ENCODE peak calls at places on chromosomes 7 and 10, in seven cellular contexts. L is mesenchymal stem cell, R is neuronal stem cell, A is H9, Z is IMR-90, J is trophoblast cell, Q is H1. M is an unnamed sample.

GRCh38 chr7:2567663-2568238 is 9.0 kb downstream of the IQCE start:
- DNase-seq in L (peak), R (no peak), A (peak), Z (peak), J (peak), Q (peak), M (peak)

GRCh38 chr10:98088186-98088971 is 46.1 kb upstream of the R3HCC1L start:
- DNase-seq in L (no peak), R (no peak), A (no peak), Z (no peak), J (no peak), Q (no peak), M (no peak)

GRCh38 chr10:121216721-121217181 is 365.6 kb downstream of the WDR11 start:
- DNase-seq in L (no peak), R (no peak), A (no peak), Z (no peak), J (no peak), Q (no peak), M (no peak)

GRCh38 chr7:112869111-112869774 is 79.0 kb upstream of the TMEM168 start:
- DNase-seq in L (peak), R (peak), A (peak), Z (peak), J (peak), Q (peak), M (peak)

GRCh38 chr10:122657255-122657654 is 42.4 kb downstream of the C10orf120 start:
- DNase-seq in L (no peak), R (no peak), A (no peak), Z (no peak), J (no peak), Q (no peak), M (no peak)

GRCh38 chr7:20561466-20561865 is 54.0 kb upstream of the ABCB5 start:
- DNase-seq in L (no peak), R (no peak), A (no peak), Z (no peak), J (peak), Q (no peak), M (peak)

GRCh38 chr10:102813734-102814455 is 23.3 kb downstream of the CYP17A1 start:
- DNase-seq in L (no peak), R (no peak), A (no peak), Z (peak), J (peak), Q (no peak), M (no peak)

GRCh38 chr10:26555719-26556368 is 117.7 kb downstream of the APBB1IP start:
- DNase-seq in L (no peak), R (no peak), A (no peak), Z (no peak), J (peak), Q (no peak), M (no peak)

GRCh38 chr10:121741246-121741645 is 143.0 kb upstream of the FGFR2 start:
- DNase-seq in L (no peak), R (no peak), A (no peak), Z (peak), J (no peak), Q (no peak), M (no peak)

GRCh38 chr10:24207781-24208611 is 942 bp upstream of the KIAA1217 start:
- DNase-seq in L (peak), R (peak), A (no peak), Z (no peak), J (peak), Q (no peak), M (peak)

GRCh38 chr7:42774436-42774835 is 137.4 kb downstream of the C7orf25 start:
- DNase-seq in L (no peak), R (no peak), A (no peak), Z (no peak), J (no peak), Q (no peak), M (no peak)

GRCh38 chr7:96273716-96274115 is 48.2 kb downstream of the SLC25A13 start:
- DNase-seq in L (no peak), R (no peak), A (no peak), Z (no peak), J (no peak), Q (no peak), M (no peak)

GRCh38 chr10:35225204-35225603 is 98.6 kb downstream of the CREM start:
- DNase-seq in L (no peak), R (no peak), A (no peak), Z (no peak), J (no peak), Q (peak), M (no peak)

GRCh38 chr10:55630491-55631056 is 730.5 kb downstream of the ZWINT start:
- DNase-seq in L (peak), R (peak), A (peak), Z (no peak), J (no peak), Q (peak), M (peak)

GRCh38 chr10:84360634-84361365 is 32.4 kb downstream of the CCSER2 start:
- DNase-seq in L (peak), R (no peak), A (no peak), Z (peak), J (peak), Q (no peak), M (peak)

GRCh38 chr7:34208878-34209621 is 303.7 kb downstream of the BMPER start:
- DNase-seq in L (no peak), R (no peak), A (no peak), Z (no peak), J (no peak), Q (no peak), M (no peak)

GRCh38 chr10:52226448-52226847 is 87.6 kb upstream of the DKK1 start:
- DNase-seq in L (peak), R (no peak), A (no peak), Z (peak), J (no peak), Q (no peak), M (no peak)

DNA sequence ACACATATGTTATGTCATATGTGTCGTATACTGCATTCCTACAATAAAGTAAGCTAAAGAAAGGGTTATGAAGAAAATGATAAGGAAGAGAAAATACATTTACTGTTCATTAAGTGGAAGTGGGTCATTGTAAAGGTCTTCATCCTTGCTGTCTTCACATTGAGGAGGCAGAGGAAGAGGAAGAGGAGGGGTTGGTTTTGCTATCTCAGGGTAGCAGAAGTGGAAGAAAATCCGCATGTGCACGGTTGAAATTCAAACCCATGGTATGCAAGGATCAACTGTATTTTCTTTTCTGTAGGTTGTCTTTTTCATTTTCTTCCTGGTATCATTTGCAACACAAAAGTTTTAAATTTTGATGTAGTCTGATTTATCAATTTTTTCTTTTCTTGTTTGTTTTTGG is 6.3 kb downstream of the PLEKHA8 start:
- DNase-seq in L (no peak), R (no peak), A (no peak), Z (no peak), J (no peak), Q (no peak), M (no peak)
- H3K18ac ChIP-seq in L (no peak), R (no peak), A (no peak), Z (no peak), J (no peak), Q (no peak), M (no peak)

GRCh38 chr7:37083311-37084096 is 359.2 kb upstream of the AOAH start:
- DNase-seq in L (peak), R (no peak), A (no peak), Z (peak), J (peak), Q (no peak), M (no peak)
- H3K4ac ChIP-seq in L (no peak), R (no peak), A (no peak), Z (no peak), J (no peak), Q (no peak), M (no peak)

GRCh38 chr10:67302701-67303100 is 376.9 kb downstream of the LRRTM3 start:
- DNase-seq in L (no peak), R (no peak), A (no peak), Z (no peak), J (no peak), Q (no peak), M (no peak)

GRCh38 chr10:67308912-67309311 is 383.1 kb downstream of the LRRTM3 start:
- DNase-seq in L (no peak), R (no peak), A (no peak), Z (no peak), J (no peak), Q (no peak), M (no peak)

DNA sequence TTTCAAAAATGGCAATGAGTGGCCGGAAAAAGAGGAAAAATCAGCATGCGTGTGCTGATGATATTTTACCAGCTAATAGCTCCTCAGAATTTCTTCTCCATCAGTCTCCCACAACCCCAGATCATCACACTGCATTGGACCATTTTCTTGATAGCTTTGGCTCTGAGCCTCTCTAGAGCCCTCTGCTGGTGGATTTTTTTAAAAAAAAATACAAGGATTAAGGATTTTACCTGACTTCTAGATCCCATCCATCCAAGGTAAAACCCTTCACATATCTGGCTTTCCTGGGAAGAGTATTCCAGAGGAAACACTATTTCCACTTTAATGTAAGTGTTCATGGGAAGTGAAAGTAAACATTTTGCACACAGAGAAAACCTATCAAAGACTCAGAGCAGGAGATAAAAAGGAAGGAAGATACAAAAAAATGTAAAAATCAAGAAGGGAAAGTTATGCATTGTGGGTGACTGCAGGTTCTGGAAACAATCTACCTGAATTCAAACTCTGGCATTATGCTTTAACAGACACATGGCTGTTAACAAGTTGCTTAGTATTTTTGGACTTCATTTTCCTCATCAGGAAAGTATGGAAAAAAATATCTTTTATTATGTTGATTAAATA is 380.9 kb downstream of the LRRTM3 start:
- DNase-seq in L (peak), R (peak), A (no peak), Z (peak), J (peak), Q (no peak), M (peak)
- H4K8ac ChIP-seq in L (no peak), R (no peak), A (no peak), Z (no peak), J (no peak), Q (no peak), M (no peak)

GRCh38 chr7:149277871-149278270 is 15.9 kb downstream of the ZNF783 start:
- DNase-seq in L (no peak), R (no peak), A (no peak), Z (no peak), J (no peak), Q (no peak), M (no peak)
- H3K18ac ChIP-seq in L (no peak), R (no peak), A (no peak), Z (no peak), J (no peak), Q (no peak), M (no peak)

M was measured in mesendoderm.